ENCODE peak calls at places on chromosomes 4 and X, in seven cellular contexts. U, R, I, J, K, Q and A are unnamed samples. For H3K9me3, the result is how much of the 10 kb centered on the place peaks cover.

GRCh38 chrX:40130207-40130606 is 32.4 kb upstream of the BCOR start:
- DNase-seq in U (no peak), R (no peak), I (no peak), J (no peak), K (no peak), Q (no peak), A (no peak)

GRCh38 chr4:145830699-145831098 is 107.9 kb downstream of the ZNF827 start:
- DNase-seq in U (no peak), R (no peak), I (no peak), J (no peak), K (no peak), Q (no peak), A (no peak)

GRCh38 chr4:2817701-2818350 is 24.9 kb downstream of the SH3BP2 start:
- DNase-seq in U (no peak), R (no peak), I (peak), J (no peak), K (peak), Q (no peak), A (no peak)

GRCh38 chrX:17529349-17529748 is 154.3 kb downstream of the NHS start:
- DNase-seq in U (no peak), R (no peak), I (no peak), J (no peak), K (no peak), Q (no peak), A (no peak)

GRCh38 chrX:149540133-149540620 is 635 bp upstream of the EOLA1 start:
- DNase-seq in U (peak), R (peak), I (peak), J (peak), K (peak), Q (peak), A (peak)

GRCh38 chrX:45719751-45720501 is 519.2 kb upstream of the DIPK2B start:
- DNase-seq in U (no peak), R (no peak), I (no peak), J (no peak), K (no peak), Q (no peak), A (no peak)

GRCh38 chr4:41572414-41572986 is 34.5 kb downstream of the LIMCH1 start:
- DNase-seq in U (no peak), R (no peak), I (no peak), J (no peak), K (no peak), Q (no peak), A (no peak)

GRCh38 chrX:134542485-134542884 is 82.5 kb downstream of the HPRT1 start:
- DNase-seq in U (no peak), R (peak), I (no peak), J (no peak), K (no peak), Q (no peak), A (no peak)

GRCh38 chr4:186234367-186234766 is 7.1 kb downstream of the KLKB1 start:
- DNase-seq in U (no peak), R (no peak), I (no peak), J (no peak), K (no peak), Q (no peak), A (no peak)

GRCh38 chr4:83724488-83725060 is 188.7 kb downstream of the GPAT3 start:
- DNase-seq in U (no peak), R (no peak), I (no peak), J (no peak), K (no peak), Q (no peak), A (no peak)

GRCh38 chr4:22099896-22100295 is 151.3 kb upstream of the KCNIP4 start:
- DNase-seq in U (no peak), R (no peak), I (no peak), J (no peak), K (no peak), Q (no peak), A (no peak)

GRCh38 chrX:7286461-7286860 is 138.5 kb upstream of the PUDP start:
- DNase-seq in U (no peak), R (no peak), I (no peak), J (no peak), K (no peak), Q (no peak), A (no peak)

GRCh38 chr4:114807357-114807756 is 208.8 kb downstream of the UGT8 start:
- DNase-seq in U (no peak), R (no peak), I (no peak), J (no peak), K (no peak), Q (no peak), A (no peak)

GRCh38 chrX:13398073-13398823 is 78.4 kb upstream of the ATXN3L start:
- DNase-seq in U (no peak), R (peak), I (peak), J (peak), K (peak), Q (peak), A (no peak)

GRCh38 chr4:2071252-2071911 is 12.3 kb downstream of the NAT8L start:
- DNase-seq in U (no peak), R (no peak), I (no peak), J (no peak), K (no peak), Q (no peak), A (no peak)

DNA sequence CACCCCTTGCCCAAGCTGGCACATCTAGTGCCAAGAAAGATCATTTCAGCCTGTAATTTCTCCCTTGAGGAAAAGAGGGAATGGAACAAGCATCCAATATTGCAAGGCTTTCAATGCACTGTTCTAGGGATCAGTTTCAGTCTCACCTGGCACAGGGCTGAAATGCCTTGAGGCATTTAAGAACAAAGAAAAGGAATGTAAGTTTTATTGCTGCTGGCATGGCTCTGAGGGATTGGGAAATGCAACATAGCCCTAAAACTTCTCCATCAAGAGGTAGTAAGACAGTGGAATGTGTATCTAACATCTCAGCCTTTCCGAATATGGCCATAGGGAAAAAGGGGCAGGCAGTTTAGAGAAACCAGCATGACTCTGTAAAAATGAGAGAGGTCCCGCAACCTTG is 732.6 kb upstream of the LCORL start:
- DNase-seq in U (no peak), R (no peak), I (no peak), J (no peak), K (no peak), Q (no peak), A (no peak)
- H3K9me3 ChIP-seq in U (under half), R (under half), I (under half), J (under half), K (under half), Q (under half), A (under half)

DNA sequence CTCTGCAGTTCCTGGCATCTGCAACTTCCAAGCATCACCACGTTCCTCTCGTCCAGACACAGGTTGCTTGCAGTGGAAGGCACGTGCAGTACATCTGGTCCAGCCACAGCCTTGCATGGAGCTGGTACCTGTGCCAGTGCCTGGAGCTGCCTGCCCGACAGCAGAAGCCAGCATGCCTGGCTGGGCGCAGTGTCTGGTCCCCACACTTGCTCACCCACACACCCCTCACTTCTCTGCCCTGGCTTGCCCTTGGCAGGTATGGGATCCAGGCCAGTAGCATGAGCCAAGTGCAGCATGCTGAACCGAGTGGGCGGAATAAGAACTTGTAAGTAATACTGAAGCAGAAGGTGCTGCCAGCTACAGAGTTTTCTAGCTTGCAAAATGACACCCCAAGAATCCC is 39.9 kb downstream of the SH3BGRL start:
- DNase-seq in U (no peak), R (no peak), I (no peak), J (no peak), K (no peak), Q (no peak), A (no peak)
- H3K9me3 ChIP-seq in U (under half), R (under half), I (under half), J (under half), K (under half), Q (under half), A (under half)

GRCh38 chr4:56626963-56627362 is 54.1 kb downstream of the HOPX start:
- DNase-seq in U (no peak), R (no peak), I (no peak), J (no peak), K (no peak), Q (no peak), A (no peak)
- H3K9me3 ChIP-seq in U (under half), R (under half), I (under half), J (under half), K (under half), Q (under half), A (under half)

GRCh38 chr4:4974727-4975126 is 44.5 kb downstream of the CYTL1 start:
- DNase-seq in U (no peak), R (no peak), I (no peak), J (no peak), K (no peak), Q (no peak), A (no peak)
- H3K9me3 ChIP-seq in U (under half), R (under half), I (under half), J (under half), K (under half), Q (under half), A (under half)

GRCh38 chrX:73768120-73768519 is 205.1 kb downstream of the CHIC1 start:
- DNase-seq in U (no peak), R (no peak), I (no peak), J (no peak), K (no peak), Q (no peak), A (no peak)

GRCh38 chrX:73768886-73769285 is 205.9 kb downstream of the CHIC1 start:
- DNase-seq in U (no peak), R (no peak), I (no peak), J (no peak), K (no peak), Q (no peak), A (no peak)

GRCh38 chrX:73765776-73766465 is 202.9 kb downstream of the CHIC1 start:
- DNase-seq in U (no peak), R (no peak), I (no peak), J (no peak), K (no peak), Q (no peak), A (no peak)

DNA sequence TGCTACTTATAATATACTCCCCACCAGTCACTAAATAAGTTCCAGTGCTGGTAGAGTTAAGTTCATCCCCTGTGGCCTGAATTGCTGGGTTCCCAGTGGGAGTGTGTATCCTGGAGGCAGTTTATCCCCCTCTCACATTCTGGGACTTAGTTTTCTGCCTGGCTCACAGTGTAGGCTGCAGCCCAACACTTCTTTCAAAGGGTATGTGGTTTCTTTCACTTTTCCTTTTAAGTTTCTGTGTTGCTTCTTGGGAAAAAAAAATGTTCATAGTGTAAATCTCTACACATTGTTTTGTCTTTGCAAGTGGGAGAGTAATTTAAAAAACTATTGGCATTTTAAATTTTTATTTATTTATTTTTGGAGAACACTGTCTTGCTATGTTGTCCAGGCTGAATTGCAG is 204.0 kb downstream of the CHIC1 start:
- DNase-seq in U (no peak), R (no peak), I (no peak), J (no peak), K (no peak), Q (no peak), A (no peak)
- H3K9me3 ChIP-seq in U (under half), R (under half), I (under half), J (under half), K (under half), Q (under half), A (under half)

GRCh38 chrX:128691872-128692271 is 639.7 kb upstream of the ACTRT1 start:
- DNase-seq in U (no peak), R (no peak), I (no peak), J (no peak), K (peak), Q (no peak), A (no peak)
- H3K9me3 ChIP-seq in U (under half), R (under half), I (under half), J (under half), K (under half), Q (under half), A (under half)

DNA sequence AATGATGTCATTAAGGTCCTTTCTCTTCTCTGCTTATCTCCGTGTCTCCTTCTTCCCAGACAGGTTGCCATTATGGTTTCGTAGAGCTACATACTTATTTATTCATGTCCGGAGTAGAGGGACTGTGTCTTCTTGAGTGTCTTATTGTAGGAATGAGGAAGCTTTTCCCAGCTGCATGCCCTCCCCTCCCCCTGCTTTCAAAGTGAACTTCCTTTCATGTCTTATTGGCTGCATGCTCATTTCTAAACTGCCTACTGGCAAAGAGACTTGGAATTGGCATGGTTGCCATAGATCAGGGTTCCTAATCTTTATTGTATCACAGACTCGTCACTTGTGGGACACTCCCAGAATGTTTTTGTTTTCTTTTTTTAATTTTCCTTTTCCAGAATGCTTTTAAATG is 15.4 kb downstream of the VAMP7 start:
- DNase-seq in U (no peak), R (no peak), I (no peak), J (peak), K (no peak), Q (no peak), A (no peak)
- H3K9me3 ChIP-seq in U (under half), R (under half), I (under half), J (under half), K (under half), Q (under half), A (under half)

GRCh38 chr4:183384516-183384915 is 59.9 kb upstream of the CDKN2AIP start:
- DNase-seq in U (no peak), R (no peak), I (no peak), J (no peak), K (no peak), Q (no peak), A (no peak)
- H3K9me3 ChIP-seq in U (under half), R (under half), I (under half), J (under half), K (under half), Q (under half), A (under half)

GRCh38 chr4:149723065-149723464 is 92.6 kb downstream of the IQCM start:
- DNase-seq in U (no peak), R (no peak), I (no peak), J (no peak), K (no peak), Q (no peak), A (no peak)
- H3K9me3 ChIP-seq in U (under half), R (under half), I (under half), J (under half), K (under half), Q (under half), A (under half)